ENCODE peak calls at places on chromosome 1, in seven cellular contexts. One of them, this sample, is unnamed.

GRCh38 chr1:162222735-162223134 is 153.2 kb downstream of the NOS1AP start:
- DNase-seq in stimulated activated CD4-positive, alpha-beta T cell treated with anti-CD3 and anti-CD28 coated beads, Interleukin-1b, Interleukin-23, amount 100 ng/mL, for 48 hours: no peak
- DNase-seq in stimulated activated CD8-positive, alpha-beta memory T cell treated with anti-CD3 and anti-CD28 coated beads, Interleukin-2, amount 100 ng/mL, for 1 hour: no peak
- DNase-seq in skeletal muscle cell: no peak
- DNase-seq in lower leg skin: no peak
- DNase-seq in nucleus accumbens: no peak
- DNase-seq in amniotic stem cell: no peak
- DNase-seq in this sample: no peak

GRCh38 chr1:44707959-44708831 is 22.8 kb downstream of the RNU5D-1 start:
- DNase-seq in stimulated activated CD4-positive, alpha-beta T cell treated with anti-CD3 and anti-CD28 coated beads, Interleukin-1b, Interleukin-23, amount 100 ng/mL, for 48 hours: no peak
- DNase-seq in stimulated activated CD8-positive, alpha-beta memory T cell treated with anti-CD3 and anti-CD28 coated beads, Interleukin-2, amount 100 ng/mL, for 1 hour: no peak
- DNase-seq in skeletal muscle cell: no peak
- DNase-seq in lower leg skin: peak
- DNase-seq in nucleus accumbens: no peak
- DNase-seq in amniotic stem cell: peak
- DNase-seq in this sample: no peak

GRCh38 chr1:246801241-246802020 is 77.2 kb downstream of the SCCPDH start:
- DNase-seq in stimulated activated CD4-positive, alpha-beta T cell treated with anti-CD3 and anti-CD28 coated beads, Interleukin-1b, Interleukin-23, amount 100 ng/mL, for 48 hours: no peak
- DNase-seq in stimulated activated CD8-positive, alpha-beta memory T cell treated with anti-CD3 and anti-CD28 coated beads, Interleukin-2, amount 100 ng/mL, for 1 hour: no peak
- DNase-seq in skeletal muscle cell: no peak
- DNase-seq in lower leg skin: no peak
- DNase-seq in nucleus accumbens: no peak
- DNase-seq in amniotic stem cell: no peak
- DNase-seq in this sample: no peak

GRCh38 chr1:91885331-91885715 is 628 bp downstream of the TGFBR3 start:
- DNase-seq in stimulated activated CD4-positive, alpha-beta T cell treated with anti-CD3 and anti-CD28 coated beads, Interleukin-1b, Interleukin-23, amount 100 ng/mL, for 48 hours: no peak
- DNase-seq in stimulated activated CD8-positive, alpha-beta memory T cell treated with anti-CD3 and anti-CD28 coated beads, Interleukin-2, amount 100 ng/mL, for 1 hour: no peak
- DNase-seq in skeletal muscle cell: no peak
- DNase-seq in lower leg skin: no peak
- DNase-seq in nucleus accumbens: peak
- DNase-seq in amniotic stem cell: no peak
- DNase-seq in this sample: no peak

GRCh38 chr1:55284856-55285255 is 69.7 kb upstream of the USP24 start:
- DNase-seq in stimulated activated CD4-positive, alpha-beta T cell treated with anti-CD3 and anti-CD28 coated beads, Interleukin-1b, Interleukin-23, amount 100 ng/mL, for 48 hours: no peak
- DNase-seq in stimulated activated CD8-positive, alpha-beta memory T cell treated with anti-CD3 and anti-CD28 coated beads, Interleukin-2, amount 100 ng/mL, for 1 hour: no peak
- DNase-seq in skeletal muscle cell: no peak
- DNase-seq in lower leg skin: peak
- DNase-seq in nucleus accumbens: no peak
- DNase-seq in amniotic stem cell: no peak
- DNase-seq in this sample: peak

GRCh38 chr1:165235777-165236285 is 120.7 kb downstream of the LMX1A start:
- DNase-seq in stimulated activated CD4-positive, alpha-beta T cell treated with anti-CD3 and anti-CD28 coated beads, Interleukin-1b, Interleukin-23, amount 100 ng/mL, for 48 hours: no peak
- DNase-seq in stimulated activated CD8-positive, alpha-beta memory T cell treated with anti-CD3 and anti-CD28 coated beads, Interleukin-2, amount 100 ng/mL, for 1 hour: no peak
- DNase-seq in skeletal muscle cell: no peak
- DNase-seq in lower leg skin: no peak
- DNase-seq in nucleus accumbens: no peak
- DNase-seq in amniotic stem cell: no peak
- DNase-seq in this sample: no peak

GRCh38 chr1:17265162-17265561 is 16.3 kb downstream of the PADI3 start:
- DNase-seq in stimulated activated CD4-positive, alpha-beta T cell treated with anti-CD3 and anti-CD28 coated beads, Interleukin-1b, Interleukin-23, amount 100 ng/mL, for 48 hours: no peak
- DNase-seq in stimulated activated CD8-positive, alpha-beta memory T cell treated with anti-CD3 and anti-CD28 coated beads, Interleukin-2, amount 100 ng/mL, for 1 hour: no peak
- DNase-seq in skeletal muscle cell: no peak
- DNase-seq in lower leg skin: no peak
- DNase-seq in nucleus accumbens: no peak
- DNase-seq in amniotic stem cell: no peak
- DNase-seq in this sample: no peak

GRCh38 chr1:14783592-14783886 is 185.1 kb downstream of the KAZN start:
- DNase-seq in stimulated activated CD4-positive, alpha-beta T cell treated with anti-CD3 and anti-CD28 coated beads, Interleukin-1b, Interleukin-23, amount 100 ng/mL, for 48 hours: no peak
- DNase-seq in stimulated activated CD8-positive, alpha-beta memory T cell treated with anti-CD3 and anti-CD28 coated beads, Interleukin-2, amount 100 ng/mL, for 1 hour: no peak
- DNase-seq in skeletal muscle cell: no peak
- DNase-seq in lower leg skin: no peak
- DNase-seq in nucleus accumbens: no peak
- DNase-seq in amniotic stem cell: no peak
- DNase-seq in this sample: no peak

GRCh38 chr1:206890690-206891089 is 6.6 kb upstream of the IL24 start:
- DNase-seq in stimulated activated CD4-positive, alpha-beta T cell treated with anti-CD3 and anti-CD28 coated beads, Interleukin-1b, Interleukin-23, amount 100 ng/mL, for 48 hours: no peak
- DNase-seq in stimulated activated CD8-positive, alpha-beta memory T cell treated with anti-CD3 and anti-CD28 coated beads, Interleukin-2, amount 100 ng/mL, for 1 hour: no peak
- DNase-seq in skeletal muscle cell: no peak
- DNase-seq in lower leg skin: peak
- DNase-seq in nucleus accumbens: no peak
- DNase-seq in amniotic stem cell: no peak
- DNase-seq in this sample: no peak

GRCh38 chr1:3691421-3692204 is 39.3 kb downstream of the TP73 start:
- DNase-seq in stimulated activated CD4-positive, alpha-beta T cell treated with anti-CD3 and anti-CD28 coated beads, Interleukin-1b, Interleukin-23, amount 100 ng/mL, for 48 hours: no peak
- DNase-seq in stimulated activated CD8-positive, alpha-beta memory T cell treated with anti-CD3 and anti-CD28 coated beads, Interleukin-2, amount 100 ng/mL, for 1 hour: no peak
- DNase-seq in skeletal muscle cell: no peak
- DNase-seq in lower leg skin: no peak
- DNase-seq in nucleus accumbens: no peak
- DNase-seq in amniotic stem cell: no peak
- DNase-seq in this sample: no peak

GRCh38 chr1:57474097-57474750 is 50.4 kb upstream of the DAB1 start:
- DNase-seq in stimulated activated CD4-positive, alpha-beta T cell treated with anti-CD3 and anti-CD28 coated beads, Interleukin-1b, Interleukin-23, amount 100 ng/mL, for 48 hours: no peak
- DNase-seq in stimulated activated CD8-positive, alpha-beta memory T cell treated with anti-CD3 and anti-CD28 coated beads, Interleukin-2, amount 100 ng/mL, for 1 hour: no peak
- DNase-seq in skeletal muscle cell: no peak
- DNase-seq in lower leg skin: no peak
- DNase-seq in nucleus accumbens: no peak
- DNase-seq in amniotic stem cell: no peak
- DNase-seq in this sample: no peak

GRCh38 chr1:107548276-107548675 is 407.4 kb downstream of the NTNG1 start:
- DNase-seq in stimulated activated CD4-positive, alpha-beta T cell treated with anti-CD3 and anti-CD28 coated beads, Interleukin-1b, Interleukin-23, amount 100 ng/mL, for 48 hours: no peak
- DNase-seq in stimulated activated CD8-positive, alpha-beta memory T cell treated with anti-CD3 and anti-CD28 coated beads, Interleukin-2, amount 100 ng/mL, for 1 hour: no peak
- DNase-seq in skeletal muscle cell: peak
- DNase-seq in lower leg skin: no peak
- DNase-seq in nucleus accumbens: no peak
- DNase-seq in amniotic stem cell: no peak
- DNase-seq in this sample: no peak

GRCh38 chr1:157496121-157496526 is 56.2 kb downstream of the FCRL5 start:
- DNase-seq in stimulated activated CD4-positive, alpha-beta T cell treated with anti-CD3 and anti-CD28 coated beads, Interleukin-1b, Interleukin-23, amount 100 ng/mL, for 48 hours: peak
- DNase-seq in stimulated activated CD8-positive, alpha-beta memory T cell treated with anti-CD3 and anti-CD28 coated beads, Interleukin-2, amount 100 ng/mL, for 1 hour: peak
- DNase-seq in skeletal muscle cell: no peak
- DNase-seq in lower leg skin: no peak
- DNase-seq in nucleus accumbens: no peak
- DNase-seq in amniotic stem cell: no peak
- DNase-seq in this sample: no peak

GRCh38 chr1:155175927-155176371 is 2.3 kb downstream of the TRIM46 start:
- DNase-seq in stimulated activated CD4-positive, alpha-beta T cell treated with anti-CD3 and anti-CD28 coated beads, Interleukin-1b, Interleukin-23, amount 100 ng/mL, for 48 hours: no peak
- DNase-seq in stimulated activated CD8-positive, alpha-beta memory T cell treated with anti-CD3 and anti-CD28 coated beads, Interleukin-2, amount 100 ng/mL, for 1 hour: no peak
- DNase-seq in skeletal muscle cell: no peak
- DNase-seq in lower leg skin: no peak
- DNase-seq in nucleus accumbens: no peak
- DNase-seq in amniotic stem cell: no peak
- DNase-seq in this sample: no peak

This sample was measured in T1000.